ENCODE peak calls at places on chromosomes 12 and 14, in nine cellular contexts. K is colonic mucosa; S is HepG2; T is psoas muscle; L is IMR-90; Y is AG09309; J is stomach; F is activated CD8-positive, alpha-beta T cell treated with anti-CD3 and anti-CD28 coated beads for 36 hours; N is MCF 10A. R is an unnamed sample.

GRCh38 chr12:107318804-107319535 is 225.6 kb upstream of the CRY1 start:
- DNase-seq in K (no peak), S (no peak), T (peak; percentile 23), L (peak; percentile 51), Y (no peak), J (no peak), F (peak; percentile 45), N (peak; percentile 59), R (no peak)

GRCh38 chr12:15728118-15728598 is 61.0 kb downstream of the EPS8 start:
- DNase-seq in K (peak; percentile 57), S (no peak), T (no peak), L (peak; percentile 80), Y (peak; percentile 69), J (no peak), F (no peak), N (peak; percentile 63), R (no peak)

GRCh38 chr12:79373896-79374499 is 316.8 kb downstream of the PAWR start:
- DNase-seq in K (peak; percentile 31), S (peak; percentile 9), T (no peak), L (peak; percentile 23), Y (no peak), J (no peak), F (peak; percentile 22), N (peak; percentile 49), R (no peak)

GRCh38 chr14:33734387-33734786 is 216.5 kb downstream of the EGLN3 start:
- DNase-seq in K (no peak), S (no peak), T (no peak), L (no peak), Y (no peak), J (no peak), F (no peak), N (no peak), R (no peak)

GRCh38 chr12:78418919-78419318 is 445.7 kb upstream of the SYT1 start:
- DNase-seq in K (no peak), S (no peak), T (no peak), L (no peak), Y (no peak), J (no peak), F (no peak), N (no peak), R (no peak)

GRCh38 chr12:111597731-111598636 is 1.1 kb downstream of the ATXN2 start:
- DNase-seq in K (peak; percentile 69), S (no peak), T (peak; percentile 58), L (no peak), Y (no peak), J (peak; percentile 60), F (peak; percentile 42), N (peak; percentile 45), R (peak; percentile 49)

GRCh38 chr12:32102234-32102633 is 4.4 kb upstream of the BICD1 start:
- DNase-seq in K (no peak), S (no peak), T (no peak), L (no peak), Y (no peak), J (no peak), F (no peak), N (no peak), R (no peak)

GRCh38 chr12:108730337-108731104 is 797 bp downstream of the CORO1C start:
- DNase-seq in K (peak; percentile 74), S (peak; percentile 54), T (peak; percentile 70), L (peak; percentile 88), Y (no peak), J (peak; percentile 52), F (peak; percentile 71), N (peak; percentile 75), R (peak; percentile 70)

GRCh38 chr14:75295491-75296338 is 17.1 kb downstream of the FOS start:
- DNase-seq in K (peak; percentile 89), S (no peak), T (peak; percentile 80), L (peak; percentile 64), Y (no peak), J (peak; percentile 87), F (peak; percentile 88), N (peak; percentile 78), R (peak; percentile 74)
- TF ChIP-seq CTCF in K (peak; percentile 97), S (peak; percentile 96), T (peak; percentile 98), L (peak; percentile 94), Y (peak; percentile 97), J (peak; percentile 98), F (peak; percentile 98), N (peak; percentile 89), R (peak; percentile 51)

GRCh38 chr12:2049604-2050540 is 2.9 kb upstream of the CACNA1C start:
- DNase-seq in K (no peak), S (peak; percentile 50), T (no peak), L (peak; percentile 22), Y (no peak), J (no peak), F (no peak), N (peak; percentile 6), R (no peak)

GRCh38 chr12:2053675-2054070 is 886 bp downstream of the CACNA1C start:
- DNase-seq in K (no peak), S (no peak), T (peak; percentile 41), L (no peak), Y (no peak), J (no peak), F (no peak), N (no peak), R (no peak)

GRCh38 chr12:2052861-2053674 is at the start of gene CACNA1C:
- DNase-seq in K (peak; percentile 25), S (no peak), T (peak; percentile 54), L (peak; percentile 66), Y (no peak), J (peak; percentile 34), F (peak; percentile 45), N (peak; percentile 9), R (no peak)

GRCh38 chr12:2054091-2055018 is 1.6 kb downstream of the CACNA1C start:
- DNase-seq in K (no peak), S (no peak), T (no peak), L (no peak), Y (no peak), J (no peak), F (peak; percentile 9), N (no peak), R (no peak)

DNA sequence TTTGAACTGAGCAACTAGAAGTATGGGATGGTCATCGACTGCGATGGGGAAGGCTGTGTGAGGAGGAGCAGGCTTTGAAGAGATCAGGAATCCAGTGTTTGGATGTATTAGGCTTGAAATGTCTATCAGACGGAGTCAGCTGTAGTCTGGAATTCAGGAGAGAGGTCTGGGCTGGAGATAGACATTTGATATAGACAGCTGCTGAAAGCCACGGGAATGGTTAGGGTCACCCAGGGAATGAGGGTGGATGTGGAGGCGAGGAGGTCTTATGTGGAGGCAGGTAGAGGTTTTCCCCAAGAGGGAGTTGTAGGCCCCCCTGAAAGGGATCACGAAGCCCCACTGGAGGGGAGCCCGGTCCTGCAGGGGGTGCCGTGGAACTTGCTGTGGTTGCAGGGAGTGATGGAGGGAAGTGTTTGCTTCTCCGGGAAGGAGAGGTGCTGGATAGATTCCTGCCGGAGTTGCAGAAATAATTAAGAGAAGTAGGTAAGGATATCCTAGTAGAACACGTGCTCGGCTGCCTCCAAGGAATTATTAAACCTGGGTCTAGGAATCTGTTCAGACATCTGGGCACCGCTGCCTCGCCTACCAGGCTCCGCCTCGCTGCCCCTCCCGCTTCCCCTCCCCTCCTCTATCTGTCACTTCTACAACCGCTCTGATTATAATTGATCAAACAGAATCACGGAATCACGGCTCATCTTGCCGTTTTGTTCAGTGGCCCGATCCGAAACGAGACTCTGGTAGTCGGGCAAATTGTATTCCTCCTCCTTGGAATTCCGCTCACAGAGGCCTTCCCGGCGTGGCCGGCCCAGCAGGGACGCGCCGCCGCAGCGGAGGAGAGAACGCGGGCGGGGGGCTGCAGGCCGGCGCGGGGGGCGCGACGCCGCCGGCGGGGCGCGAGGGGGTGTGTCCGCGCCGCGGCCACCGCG is 824 bp upstream of the CACNA1C start:
- DNase-seq in K (no peak), S (no peak), T (no peak), L (no peak), Y (no peak), J (no peak), F (no peak), N (no peak), R (no peak)
- TF ChIP-seq CTCF in K (no peak), S (no peak), T (no peak), L (peak; percentile 28), Y (no peak), J (no peak), F (no peak), N (no peak), R (no peak)

GRCh38 chr12:93766802-93767523 is 89.8 kb downstream of the CRADD start:
- DNase-seq in K (peak; percentile 40), S (no peak), T (no peak), L (peak; percentile 76), Y (no peak), J (no peak), F (peak; percentile 55), N (peak; percentile 77), R (no peak)
- TF ChIP-seq CTCF in K (peak; percentile 50), S (peak; percentile 33), T (peak; percentile 63), L (peak; percentile 79), Y (peak; percentile 62), J (peak; percentile 27), F (peak; percentile 55), N (peak; percentile 57), R (no peak)

GRCh38 chr12:1872448-1872847 is 46.0 kb downstream of the CACNA2D4 start:
- DNase-seq in K (peak; percentile 7), S (no peak), T (no peak), L (no peak), Y (no peak), J (no peak), F (no peak), N (no peak), R (no peak)

GRCh38 chr12:1870086-1870485 is 48.4 kb downstream of the CACNA2D4 start:
- DNase-seq in K (peak; percentile 8), S (no peak), T (no peak), L (no peak), Y (no peak), J (no peak), F (no peak), N (no peak), R (no peak)

GRCh38 chr12:1869145-1869544 is 48.8 kb downstream of the LRTM2 start:
- DNase-seq in K (peak; percentile 4), S (no peak), T (no peak), L (no peak), Y (no peak), J (no peak), F (no peak), N (no peak), R (no peak)

GRCh38 chr12:1873531-1874149 is 44.8 kb downstream of the CACNA2D4 start:
- DNase-seq in K (peak; percentile 3), S (no peak), T (no peak), L (no peak), Y (no peak), J (no peak), F (no peak), N (no peak), R (no peak)

DNA sequence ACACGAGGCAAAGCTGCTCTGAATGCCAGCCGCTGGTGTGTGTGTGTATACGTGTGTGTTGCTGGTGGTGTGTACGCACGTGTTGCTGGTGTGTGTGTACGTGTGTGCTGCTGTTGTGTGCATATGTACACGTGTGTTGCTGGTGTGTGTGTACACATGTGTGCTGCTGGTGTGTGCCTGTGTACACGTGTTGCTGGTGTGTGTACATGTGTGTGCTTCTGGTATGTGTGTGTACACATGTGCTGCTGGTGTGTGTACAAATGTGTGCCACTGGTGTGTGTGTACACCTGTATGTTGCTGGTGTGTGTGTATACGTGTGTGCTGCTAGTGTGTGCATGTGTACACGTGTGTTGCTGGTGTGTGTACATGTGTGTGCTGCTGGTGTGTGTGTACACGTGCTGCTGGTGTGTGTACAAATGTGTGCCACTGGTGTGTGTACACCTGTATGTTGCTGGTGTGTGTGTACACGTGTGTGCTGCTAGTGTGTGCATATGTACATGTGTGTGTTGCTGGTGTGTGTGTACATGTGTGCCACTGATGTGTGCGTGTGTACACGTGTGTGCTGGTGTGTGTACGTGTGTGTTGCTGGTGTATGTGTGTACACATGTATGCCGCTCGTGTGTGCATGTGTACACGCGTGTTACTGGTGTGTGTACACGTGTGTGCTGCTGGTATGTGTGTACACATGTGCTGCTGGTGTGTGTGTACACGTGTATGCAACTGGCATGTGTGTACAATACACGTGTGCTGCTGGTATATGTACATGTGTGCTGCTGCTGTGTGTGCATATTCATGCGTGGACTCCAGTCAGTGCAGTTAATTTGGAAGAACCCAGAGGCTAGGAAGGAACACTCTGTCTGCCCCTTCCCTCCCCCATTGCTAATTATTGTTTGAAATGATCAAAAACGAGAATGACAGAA is 47.2 kb downstream of the CACNA2D4 start:
- DNase-seq in K (peak; percentile 7), S (no peak), T (no peak), L (no peak), Y (no peak), J (no peak), F (no peak), N (no peak), R (no peak)
- TF ChIP-seq CTCF in K (no peak), S (no peak), T (no peak), L (no peak), Y (no peak), J (no peak), F (no peak), N (no peak), R (no peak)

R was measured in omental fat pad.